ENCODE peak calls at places on chromosome 6, in four cellular contexts. J is Calu3; A is effector memory CD4-positive, alpha-beta T cell; I is putamen. V is an unnamed sample.

GRCh38 chr6:140168365-140168764 is 793.9 kb upstream of the CITED2 start:
- DNase-seq in J (no peak), A (no peak), I (no peak), V (no peak)

GRCh38 chr6:53189554-53189953 is 40.9 kb upstream of the GCM1 start:
- DNase-seq in J (no peak), A (no peak), I (no peak), V (no peak)

GRCh38 chr6:75272145-75272840 is 12.3 kb downstream of the TMEM30A start:
- DNase-seq in J (no peak), A (no peak), I (no peak), V (no peak)

GRCh38 chr6:26366504-26366903 is 1.5 kb downstream of the BTN3A2 start:
- DNase-seq in J (no peak), A (no peak), I (no peak), V (no peak)

GRCh38 chr6:139468178-139468577 is 93.7 kb upstream of the CITED2 start:
- DNase-seq in J (no peak), A (no peak), I (no peak), V (no peak)

GRCh38 chr6:129901910-129902309 is 40.8 kb upstream of the TMEM244 start:
- DNase-seq in J (no peak), A (no peak), I (no peak), V (no peak)

GRCh38 chr6:52876056-52876787 is 33.3 kb downstream of the GSTA3 start:
- DNase-seq in J (no peak), A (no peak), I (no peak), V (no peak)

GRCh38 chr6:161918154-161918553 is 644.3 kb upstream of the AGPAT4 start:
- DNase-seq in J (no peak), A (no peak), I (no peak), V (no peak)

GRCh38 chr6:111563581-111563980 is 42.1 kb downstream of the TRAF3IP2 start:
- DNase-seq in J (no peak), A (no peak), I (no peak), V (no peak)

GRCh38 chr6:148272084-148272483 is 70.6 kb upstream of the SASH1 start:
- DNase-seq in J (no peak), A (no peak), I (no peak), V (no peak)

GRCh38 chr6:16850332-16851022 is 89.2 kb upstream of the ATXN1 start:
- DNase-seq in J (no peak), A (no peak), I (no peak), V (no peak)

GRCh38 chr6:1024587-1024986 is 287.3 kb upstream of the FOXQ1 start:
- DNase-seq in J (no peak), A (no peak), I (peak; percentile 12), V (no peak)

GRCh38 chr6:166627875-166628849 is 1.1 kb upstream of the RPS6KA2 start:
- DNase-seq in J (peak; percentile 54), A (peak; percentile 51), I (peak; percentile 72), V (no peak)

GRCh38 chr6:29631209-29631810 is 1.7 kb downstream of the GABBR1 start:
- DNase-seq in J (no peak), A (no peak), I (no peak), V (no peak)

GRCh38 chr6:2848851-2849250 is 7.2 kb upstream of the SERPINB1 start:
- DNase-seq in J (no peak), A (peak; percentile 43), I (no peak), V (no peak)

GRCh38 chr6:73032586-73032985 is 192.7 kb downstream of the KHDC1L start:
- DNase-seq in J (peak; percentile 28), A (no peak), I (no peak), V (no peak)

GRCh38 chr6:39312912-39313525 is 1.2 kb downstream of the KCNK17 start:
- DNase-seq in J (no peak), A (no peak), I (no peak), V (no peak)

GRCh38 chr6:96499781-96500180 is 21.8 kb upstream of the UFL1 start:
- DNase-seq in J (no peak), A (peak; percentile 21), I (no peak), V (no peak)

GRCh38 chr6:122454673-122455072 is 16.9 kb downstream of the SERINC1 start:
- DNase-seq in J (no peak), A (no peak), I (no peak), V (no peak)

GRCh38 chr6:6080975-6081374 is 74.2 kb upstream of the NRN1 start:
- DNase-seq in J (no peak), A (no peak), I (no peak), V (no peak)

GRCh38 chr6:144244688-144245087 is 40.4 kb upstream of the UTRN start:
- DNase-seq in J (no peak), A (no peak), I (no peak), V (no peak)

GRCh38 chr6:13924146-13924948 is 405 bp upstream of the RNF182 start:
- DNase-seq in J (no peak), A (peak; percentile 6), I (no peak), V (peak; percentile 46)

GRCh38 chr6:136598048-136598447 is 47.8 kb upstream of the MAP7 start:
- DNase-seq in J (no peak), A (no peak), I (no peak), V (no peak)

GRCh38 chr6:161434921-161435411 is 161.1 kb upstream of the AGPAT4 start:
- DNase-seq in J (peak; percentile 45), A (no peak), I (no peak), V (peak; percentile 46)

GRCh38 chr6:137246801-137247202 is 27.6 kb upstream of the IFNGR1 start:
- DNase-seq in J (no peak), A (no peak), I (no peak), V (peak; percentile 10)

GRCh38 chr6:148952147-148953041 is 205.6 kb downstream of the UST start:
- DNase-seq in J (no peak), A (no peak), I (no peak), V (no peak)

GRCh38 chr6:14193524-14193923 is 76.0 kb downstream of the CD83 start:
- DNase-seq in J (no peak), A (no peak), I (no peak), V (no peak)

GRCh38 chr6:9315966-9316650 is 880.8 kb upstream of the SLC35B3 start:
- DNase-seq in J (no peak), A (no peak), I (no peak), V (no peak)

GRCh38 chr6:118123503-118124037 is 216.5 kb downstream of the SLC35F1 start:
- DNase-seq in J (no peak), A (no peak), I (no peak), V (no peak)

GRCh38 chr6:26020983-26021349 is 58.4 kb downstream of the TRIM38 start:
- DNase-seq in J (peak; percentile 63), A (no peak), I (no peak), V (peak; percentile 71)

GRCh38 chr6:142693446-142693845 is 251.5 kb downstream of the HIVEP2 start:
- DNase-seq in J (no peak), A (no peak), I (no peak), V (no peak)

GRCh38 chr6:309947-310346 is 17.7 kb downstream of the DUSP22 start:
- DNase-seq in J (no peak), A (no peak), I (no peak), V (no peak)

GRCh38 chr6:113927001-113927400 is 43.9 kb downstream of the HDAC2 start:
- DNase-seq in J (no peak), A (no peak), I (no peak), V (no peak)

GRCh38 chr6:42707595-42707994 is 14.8 kb downstream of the PRPH2 start:
- DNase-seq in J (no peak), A (no peak), I (no peak), V (no peak)

V was measured in midbrain.